ENCODE peak calls at places on chromosomes 3 and 15, in nine cellular contexts. I is sigmoid colon; U is CD4-positive, alpha-beta T cell; D is progenitor cell of endocrine pancreas; L is dorsolateral prefrontal cortex; P is OCI-LY7; X is mesothelial cell of epicardium; O is ACHN; T is left lobe of liver. R is an unnamed sample.
A peak's percentile ranks its signal among the peaks of the same experiment; 100 is the strongest.

GRCh38 chr3:134677196-134677986 is 26.6 kb upstream of the KY start:
- DNase-seq in I (no peak), U (no peak), D (no peak), L (peak; percentile 30), P (peak; percentile 23), X (no peak), O (peak; percentile 7), T (no peak), R (no peak)

GRCh38 chr3:76293856-76294255 is 508.5 kb upstream of the ZNF717 start:
- DNase-seq in I (no peak), U (no peak), D (no peak), L (no peak), P (no peak), X (no peak), O (no peak), T (no peak), R (no peak)

GRCh38 chr3:125256675-125257074 is 44.1 kb upstream of the SLC12A8 start:
- DNase-seq in I (no peak), U (no peak), D (no peak), L (no peak), P (no peak), X (no peak), O (no peak), T (no peak), R (no peak)

GRCh38 chr15:70289191-70289955 is 191.7 kb upstream of the TLE3 start:
- DNase-seq in I (peak; percentile 77), U (no peak), D (no peak), L (no peak), P (no peak), X (no peak), O (no peak), T (peak; percentile 43), R (no peak)

GRCh38 chr3:156519758-156520162 is 35.2 kb downstream of the SSR3 start:
- DNase-seq in I (no peak), U (no peak), D (no peak), L (no peak), P (no peak), X (no peak), O (peak; percentile 44), T (no peak), R (no peak)

GRCh38 chr3:66017084-66017990 is 21.4 kb downstream of the MAGI1 start:
- DNase-seq in I (no peak), U (no peak), D (no peak), L (no peak), P (no peak), X (no peak), O (no peak), T (no peak), R (no peak)

GRCh38 chr15:41836072-41836471 is 2.6 kb upstream of the PLA2G4B start:
- DNase-seq in I (no peak), U (no peak), D (no peak), L (no peak), P (no peak), X (no peak), O (no peak), T (no peak), R (no peak)

GRCh38 chr15:25675396-25675795 is 187.7 kb downstream of the ATP10A start:
- DNase-seq in I (no peak), U (no peak), D (no peak), L (no peak), P (no peak), X (no peak), O (no peak), T (no peak), R (no peak)

GRCh38 chr15:23857028-23857641 is 170.0 kb upstream of the NDN start:
- DNase-seq in I (no peak), U (no peak), D (peak; percentile 27), L (peak; percentile 52), P (no peak), X (peak; percentile 55), O (peak; percentile 56), T (no peak), R (peak; percentile 14)

GRCh38 chr15:41790756-41791546 is 16.7 kb downstream of the MAPKBP1 start:
- DNase-seq in I (no peak), U (no peak), D (no peak), L (no peak), P (peak; percentile 44), X (no peak), O (peak; percentile 13), T (no peak), R (peak; percentile 73)

GRCh38 chr3:33074217-33075067 is 22.5 kb downstream of the GLB1 start:
- DNase-seq in I (no peak), U (peak; percentile 61), D (peak; percentile 46), L (peak; percentile 70), P (peak; percentile 80), X (peak; percentile 59), O (peak; percentile 53), T (peak; percentile 61), R (peak; percentile 61)

GRCh38 chr3:101182734-101183133 is 137.6 kb downstream of the IMPG2 start:
- DNase-seq in I (no peak), U (no peak), D (no peak), L (no peak), P (no peak), X (no peak), O (peak; percentile 10), T (no peak), R (no peak)

GRCh38 chr3:104273046-104273649 is 1093.6 kb upstream of the ALCAM start:
- DNase-seq in I (no peak), U (no peak), D (no peak), L (no peak), P (peak; percentile 37), X (no peak), O (peak; percentile 57), T (no peak), R (peak; percentile 30)

GRCh38 chr3:154970796-154971195 is 109.3 kb upstream of the MME start:
- DNase-seq in I (no peak), U (no peak), D (no peak), L (no peak), P (no peak), X (no peak), O (no peak), T (no peak), R (no peak)

GRCh38 chr3:178684881-178685590 is 148.8 kb downstream of the KCNMB2 start:
- DNase-seq in I (no peak), U (no peak), D (peak; percentile 23), L (no peak), P (peak; percentile 2), X (no peak), O (peak; percentile 17), T (no peak), R (no peak)

GRCh38 chr3:4752201-4753072 is 226.8 kb upstream of the BHLHE40 start:
- DNase-seq in I (no peak), U (no peak), D (no peak), L (no peak), P (no peak), X (no peak), O (peak; percentile 96), T (no peak), R (peak; percentile 95)

GRCh38 chr3:140595295-140595694 is 82.6 kb upstream of the TRIM42 start:
- DNase-seq in I (no peak), U (no peak), D (no peak), L (no peak), P (no peak), X (no peak), O (no peak), T (no peak), R (no peak)

R was measured in kidney glomerular epithelial cell.